ENCODE peak calls at places on chromosomes 4 and X, in six cellular contexts. Q, K, J, L, R and P are unnamed samples.

GRCh38 chr4:87060957-87061356 is 126.1 kb downstream of the AFF1 start:
- DNase-seq in Q (no peak), K (peak), J (no peak), L (peak), R (no peak), P (peak)

GRCh38 chrX:150848914-150849365 is 49.5 kb downstream of the CD99L2 start:
- DNase-seq in Q (no peak), K (no peak), J (no peak), L (no peak), R (peak), P (peak)

GRCh38 chr4:22500128-22500611 is 15.7 kb downstream of the ADGRA3 start:
- DNase-seq in Q (no peak), K (no peak), J (no peak), L (no peak), R (no peak), P (peak)

GRCh38 chr4:122577808-122578781 is 42.8 kb downstream of the IL21 start:
- DNase-seq in Q (no peak), K (peak), J (peak), L (peak), R (no peak), P (peak)

GRCh38 chr4:135344492-135344891 is 1142.9 kb upstream of the PABPC4L start:
- DNase-seq in Q (no peak), K (no peak), J (no peak), L (no peak), R (no peak), P (no peak)

GRCh38 chr4:182189107-182189878 is 53.9 kb upstream of the TENM3 start:
- DNase-seq in Q (no peak), K (peak), J (no peak), L (peak), R (no peak), P (peak)

GRCh38 chr4:53061467-53061866 is 199.3 kb downstream of the RASL11B start:
- DNase-seq in Q (no peak), K (no peak), J (no peak), L (no peak), R (no peak), P (no peak)

GRCh38 chrX:15567886-15568616 is 32.7 kb downstream of the ACE2 start:
- DNase-seq in Q (no peak), K (no peak), J (no peak), L (peak), R (no peak), P (peak)

GRCh38 chr4:94428884-94429283 is 22.9 kb upstream of the PDLIM5 start:
- DNase-seq in Q (no peak), K (no peak), J (no peak), L (no peak), R (no peak), P (peak)

GRCh38 chrX:634306-634958 is 3.8 kb downstream of the SHOX start:
- DNase-seq in Q (no peak), K (no peak), J (peak), L (no peak), R (no peak), P (no peak)

GRCh38 chr4:117225441-117225840 is 140.1 kb upstream of the TRAM1L1 start:
- DNase-seq in Q (no peak), K (no peak), J (no peak), L (no peak), R (no peak), P (no peak)

GRCh38 chrX:19772759-19773623 is 114.4 kb downstream of the SH3KBP1 start:
- DNase-seq in Q (no peak), K (peak), J (no peak), L (peak), R (no peak), P (no peak)

GRCh38 chr4:182492456-182492855 is 249.3 kb downstream of the TENM3 start:
- DNase-seq in Q (no peak), K (peak), J (no peak), L (peak), R (no peak), P (no peak)

GRCh38 chr4:89226665-89227572 is 80.7 kb downstream of the GPRIN3 start:
- DNase-seq in Q (peak), K (peak), J (peak), L (peak), R (peak), P (peak)

GRCh38 chr4:180057891-180058643 is 2185.1 kb upstream of the TENM3 start:
- DNase-seq in Q (peak), K (peak), J (peak), L (peak), R (no peak), P (no peak)

GRCh38 chrX:53377464-53377863 is 45.0 kb downstream of the SMC1A start:
- DNase-seq in Q (no peak), K (no peak), J (no peak), L (no peak), R (no peak), P (no peak)

GRCh38 chrX:45068555-45068954 is 132.1 kb downstream of the DIPK2B start:
- DNase-seq in Q (no peak), K (no peak), J (no peak), L (no peak), R (no peak), P (no peak)

GRCh38 chrX:30665471-30665870 is 12.2 kb downstream of the GK start:
- DNase-seq in Q (no peak), K (no peak), J (no peak), L (no peak), R (no peak), P (no peak)

GRCh38 chr4:91837608-91838029 is 466.1 kb upstream of the GRID2 start:
- DNase-seq in Q (no peak), K (no peak), J (no peak), L (peak), R (no peak), P (peak)

GRCh38 chr4:18981234-18981615 is 959.7 kb upstream of the LCORL start:
- DNase-seq in Q (no peak), K (no peak), J (no peak), L (no peak), R (no peak), P (peak)

GRCh38 chrX:121254336-121254735 is 206.9 kb downstream of the GLUD2 start:
- DNase-seq in Q (no peak), K (no peak), J (no peak), L (no peak), R (no peak), P (no peak)

GRCh38 chrX:73581002-73581628 is 18.1 kb downstream of the CHIC1 start:
- DNase-seq in Q (no peak), K (no peak), J (no peak), L (no peak), R (no peak), P (no peak)

GRCh38 chr4:153142700-153143438 is 61.4 kb upstream of the TRIM2 start:
- DNase-seq in Q (peak), K (peak), J (peak), L (peak), R (peak), P (peak)

GRCh38 chrX:13666836-13667235 is 13.9 kb downstream of the TCEANC start:
- DNase-seq in Q (peak), K (no peak), J (no peak), L (no peak), R (no peak), P (no peak)

DNA sequence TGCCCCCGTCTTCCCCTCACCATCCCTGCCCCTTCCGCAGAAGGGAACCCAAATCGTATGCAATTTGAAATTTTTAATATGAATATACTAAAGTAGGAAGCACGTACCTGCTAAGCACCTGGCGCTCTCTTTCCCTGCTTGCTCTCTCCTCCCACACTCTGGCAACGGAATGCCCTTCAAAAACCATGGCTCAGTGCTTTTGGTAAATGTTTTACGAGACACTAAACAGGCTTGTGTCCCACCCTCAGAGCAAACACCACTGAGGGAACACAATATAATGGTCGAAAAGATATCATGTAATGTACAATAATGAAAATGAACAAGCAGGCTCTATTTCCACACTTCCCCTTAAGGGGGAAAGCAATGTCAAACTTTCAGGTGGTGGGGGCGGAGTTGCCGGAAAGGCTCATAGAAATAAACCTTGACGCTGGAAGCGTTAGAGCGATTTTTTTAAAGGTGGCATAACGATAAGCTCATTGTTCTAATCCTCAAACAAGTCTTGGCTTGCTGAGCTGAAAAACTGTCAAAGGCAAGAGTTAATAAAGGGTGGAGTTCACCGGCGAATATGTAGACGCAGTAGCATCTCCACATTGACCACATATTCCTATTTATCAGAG is 115.1 kb downstream of the RBM47 start:
- DNase-seq in Q (no peak), K (no peak), J (no peak), L (no peak), R (no peak), P (peak)
- H3K4me3 ChIP-seq in Q (peak), K (no peak), J (no peak), L (no peak), R (peak), P (peak)

GRCh38 chr4:113467581-113467980 is 294.0 kb downstream of the CAMK2D start:
- DNase-seq in Q (no peak), K (peak), J (no peak), L (peak), R (no peak), P (peak)
- H3K4me3 ChIP-seq in Q (no peak), K (peak), J (no peak), L (no peak), R (no peak), P (peak)

DNA sequence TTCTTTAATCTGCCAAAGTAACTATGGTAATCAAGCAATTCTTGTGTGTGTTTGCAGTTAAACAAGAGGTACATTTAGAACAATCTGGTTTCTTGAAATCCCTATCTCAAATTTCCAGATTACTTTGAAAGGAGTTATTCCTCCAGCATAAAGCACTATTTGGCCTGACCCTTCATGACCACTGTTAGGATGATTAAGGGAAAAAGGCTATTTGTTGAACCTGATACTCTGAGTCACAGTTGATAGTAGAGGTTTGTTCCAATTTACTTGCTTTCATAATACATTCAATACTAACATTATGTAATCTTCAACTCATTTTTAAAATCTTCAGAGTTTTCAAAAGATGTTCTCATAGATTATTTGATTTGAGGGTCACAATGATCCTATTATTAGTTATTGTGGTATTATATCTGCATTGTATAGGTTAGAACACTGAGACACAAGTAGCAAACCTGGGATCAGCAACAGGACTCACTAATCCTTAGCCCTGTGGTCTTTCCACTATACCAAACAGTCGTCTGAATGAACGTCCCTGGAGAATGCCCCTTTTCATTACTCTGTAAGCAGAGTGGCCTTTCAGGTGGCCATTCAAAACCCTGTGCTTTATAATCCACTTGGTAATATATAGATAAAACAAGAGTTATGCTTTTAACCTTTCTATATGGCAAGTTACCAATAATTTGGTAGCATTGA is 8.1 kb upstream of the NDST4 start:
- DNase-seq in Q (no peak), K (no peak), J (no peak), L (no peak), R (no peak), P (no peak)
- H3K4me3 ChIP-seq in Q (no peak), K (no peak), J (no peak), L (no peak), R (no peak), P (no peak)

GRCh38 chr4:123599920-123600394 is 203.4 kb downstream of the SPRY1 start:
- DNase-seq in Q (peak), K (peak), J (peak), L (peak), R (peak), P (peak)
- H3K4me3 ChIP-seq in Q (no peak), K (no peak), J (no peak), L (no peak), R (no peak), P (no peak)

GRCh38 chr4:114600672-114601071 is 2.1 kb downstream of the UGT8 start:
- DNase-seq in Q (no peak), K (no peak), J (no peak), L (no peak), R (no peak), P (no peak)

GRCh38 chr4:114600066-114600552 is 1.5 kb downstream of the UGT8 start:
- DNase-seq in Q (no peak), K (no peak), J (no peak), L (no peak), R (no peak), P (no peak)

GRCh38 chr4:114598191-114599121 is at the start of gene UGT8:
- DNase-seq in Q (peak), K (peak), J (peak), L (peak), R (no peak), P (peak)

GRCh38 chr4:114597410-114598115 is 1.0 kb upstream of the UGT8 start:
- DNase-seq in Q (no peak), K (no peak), J (no peak), L (no peak), R (no peak), P (no peak)

GRCh38 chr4:114599231-114600065 is 841 bp downstream of the UGT8 start:
- DNase-seq in Q (peak), K (peak), J (peak), L (peak), R (no peak), P (no peak)
- H3K4me3 ChIP-seq in Q (peak), K (peak), J (peak), L (peak), R (peak), P (peak)

DNA sequence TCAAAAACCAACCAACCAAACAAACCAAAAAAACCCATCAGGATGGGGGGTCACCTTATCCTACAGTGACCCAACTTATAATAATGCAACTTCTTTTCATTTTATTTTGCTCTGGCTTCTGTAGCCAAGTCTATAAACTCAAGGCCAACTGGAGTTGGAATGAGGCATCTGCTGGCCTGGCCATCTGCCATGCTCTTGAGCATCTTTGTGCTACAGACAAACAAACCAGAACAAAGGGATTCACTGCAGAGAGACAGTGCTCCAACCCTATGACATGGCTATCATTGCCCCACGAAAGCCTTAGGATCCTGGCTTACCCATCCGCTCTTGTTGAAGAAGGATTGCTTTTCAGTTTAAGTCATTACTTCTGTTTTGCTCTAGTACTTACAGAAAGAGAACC is 49.2 kb upstream of the SCRG1 start:
- DNase-seq in Q (no peak), K (peak), J (no peak), L (peak), R (no peak), P (no peak)
- H3K4me3 ChIP-seq in Q (no peak), K (no peak), J (no peak), L (no peak), R (no peak), P (no peak)

GRCh38 chr4:2365054-2365912 is 53.2 kb downstream of the ZFYVE28 start:
- DNase-seq in Q (peak), K (no peak), J (no peak), L (no peak), R (peak), P (no peak)
- H3K4me3 ChIP-seq in Q (peak), K (peak), J (no peak), L (peak), R (peak), P (peak)

GRCh38 chrX:105821471-105822081 is 763 bp upstream of the NRK start:
- DNase-seq in Q (peak), K (no peak), J (peak), L (peak), R (peak), P (peak)
- H3K4me3 ChIP-seq in Q (peak), K (no peak), J (peak), L (no peak), R (peak), P (peak)